ENCODE peak calls at places on chromosomes 13 and 19, in ten cellular contexts. V, Y, G, D, E, K, J, I, R and W are unnamed samples.

GRCh38 chr19:6734096-6734696 is 3.2 kb downstream of the GPR108 start:
- DNase-seq in K (no peak), V (no peak), R (no peak), E (no peak), G (no peak), D (no peak), J (no peak), I (no peak), Y (no peak), W (no peak)

GRCh38 chr19:16161848-16162247 is 11.5 kb downstream of the CIB3 start:
- DNase-seq in G (no peak), J (peak; percentile 83), V (no peak), R (no peak), K (peak; percentile 93), I (no peak), Y (peak; percentile 63), E (peak; percentile 66), D (peak; percentile 85), W (no peak)

GRCh38 chr13:111429064-111429558 is 108.7 kb downstream of the TEX29 start:
- DNase-seq in E (peak; percentile 16), G (peak; percentile 69), K (peak; percentile 47), V (peak; percentile 37), D (peak; percentile 18), Y (peak; percentile 27), J (peak; percentile 1), R (no peak), I (no peak), W (no peak)

GRCh38 chr19:30471441-30471840 is 99.3 kb downstream of the ZNF536 start:
- DNase-seq in K (no peak), E (no peak), D (no peak), I (no peak), Y (no peak), V (no peak), J (no peak), R (no peak), G (no peak), W (no peak)

GRCh38 chr13:23705578-23705977 is 135.4 kb downstream of the TNFRSF19 start:
- DNase-seq in D (peak; percentile 68), J (no peak), Y (peak; percentile 79), R (no peak), K (no peak), V (no peak), I (no peak), E (peak; percentile 73), G (no peak), W (no peak)

GRCh38 chr19:48445256-48445605 is 552 bp upstream of the GRWD1 start:
- DNase-seq in I (peak; percentile 57), E (peak; percentile 94), D (peak; percentile 94), R (no peak), V (no peak), K (peak; percentile 61), G (peak; percentile 83), J (peak; percentile 93), Y (peak; percentile 95), W (no peak)

GRCh38 chr19:43430142-43430710 is 15.5 kb downstream of the TEX101 start:
- DNase-seq in K (no peak), E (no peak), I (no peak), G (no peak), J (no peak), D (no peak), Y (peak; percentile 25), R (no peak), V (no peak), W (no peak)

GRCh38 chr19:43625918-43626579 is 6.6 kb upstream of the ZNF428 start:
- DNase-seq in I (no peak), G (peak; percentile 26), E (no peak), V (no peak), K (no peak), D (no peak), R (no peak), Y (peak; percentile 19), J (no peak), W (no peak)

GRCh38 chr13:83794627-83795026 is 87.6 kb downstream of the SLITRK1 start:
- DNase-seq in J (no peak), V (no peak), I (no peak), R (no peak), G (no peak), E (no peak), Y (no peak), D (no peak), K (no peak), W (no peak)

GRCh38 chr13:50072676-50073075 is 57.4 kb downstream of the KCNRG start:
- DNase-seq in K (no peak), Y (peak; percentile 33), I (no peak), E (no peak), R (no peak), D (no peak), J (peak; percentile 44), G (no peak), V (no peak), W (no peak)

GRCh38 chr19:52658595-52658994 is 20.4 kb upstream of the ZNF83 start:
- DNase-seq in E (no peak), K (no peak), R (no peak), G (no peak), D (no peak), J (no peak), V (no peak), Y (no peak), I (no peak), W (no peak)

GRCh38 chr13:19673473-19674430 is 40.3 kb downstream of the MPHOSPH8 start:
- DNase-seq in V (no peak), I (no peak), G (no peak), K (no peak), Y (no peak), D (no peak), R (no peak), J (no peak), E (peak; percentile 38), W (no peak)

DNA sequence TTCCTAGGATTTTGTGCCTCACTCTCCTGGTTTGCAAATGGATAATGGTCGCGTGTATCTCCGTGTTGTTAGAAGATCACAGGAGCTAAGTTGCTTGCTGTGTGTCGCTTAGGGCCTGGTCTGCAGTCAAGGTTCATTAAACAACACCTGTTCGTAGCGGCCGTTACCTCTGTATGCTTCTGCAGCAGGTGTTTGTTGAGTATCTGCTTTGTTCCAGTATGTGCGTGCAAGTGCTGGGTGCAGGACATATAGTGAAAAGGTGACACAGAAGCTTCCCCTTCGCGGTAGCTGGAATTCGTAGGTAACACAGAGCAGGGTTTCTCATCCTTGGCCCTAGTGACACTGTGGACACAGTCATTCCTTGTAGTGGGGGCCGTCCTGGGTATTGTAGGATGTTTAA is 5.4 kb downstream of the MED25 start:
- DNase-seq in J (no peak), E (no peak), Y (no peak), K (no peak), R (no peak), D (no peak), I (no peak), V (no peak), G (no peak), W (no peak)
- H3K4me3 ChIP-seq in J (no peak overlapping the region), E (no peak overlapping the region), Y (no peak overlapping the region), K (no peak overlapping the region), R (no peak overlapping the region), D (no peak overlapping the region), I (no peak overlapping the region), V (no peak overlapping the region), G (no peak overlapping the region), W (no peak overlapping the region)

GRCh38 chr19:15124572-15125231 is 17.5 kb downstream of the SYDE1 start:
- DNase-seq in J (no peak), E (no peak), I (no peak), G (no peak), R (no peak), D (no peak), K (no peak), Y (no peak), V (no peak), W (no peak)

GRCh38 chr19:15128162-15128770 is 21.1 kb downstream of the SYDE1 start:
- DNase-seq in K (peak; percentile 75), R (no peak), I (no peak), G (no peak), Y (no peak), D (peak; percentile 67), V (no peak), J (no peak), E (no peak), W (no peak)

GRCh38 chr19:15123900-15124299 is 16.7 kb downstream of the SYDE1 start:
- DNase-seq in E (peak; percentile 18), G (no peak), Y (no peak), K (no peak), R (no peak), I (peak; percentile 58), D (no peak), J (no peak), V (no peak), W (no peak)

GRCh38 chr19:15125232-15126067 is 18.2 kb downstream of the SYDE1 start:
- DNase-seq in I (peak; percentile 98), D (peak; percentile 95), J (peak; percentile 98), R (peak; percentile 97), V (peak; percentile 97), G (peak; percentile 98), E (peak; percentile 98), Y (peak; percentile 97), K (peak; percentile 98), W (peak; percentile 84)

GRCh38 chr19:15126511-15126910 is 19.3 kb downstream of the SYDE1 start:
- DNase-seq in K (no peak), D (no peak), Y (no peak), J (no peak), E (no peak), I (no peak), R (no peak), V (no peak), G (no peak), W (no peak)
- H3K4me3 ChIP-seq in K (no peak overlapping the region), D (no peak overlapping the region), Y (no peak overlapping the region), J (no peak overlapping the region), E (no peak overlapping the region), I (no peak overlapping the region), R (no peak overlapping the region), V (no peak overlapping the region), G (no peak overlapping the region), W (no peak overlapping the region)

GRCh38 chr19:55041627-55042343 is 3.7 kb upstream of the GP6 start:
- DNase-seq in V (no peak), D (no peak), K (no peak), J (no peak), E (no peak), R (no peak), G (no peak), Y (no peak), I (no peak), W (no peak)
- H3K4me3 ChIP-seq in V (no peak overlapping the region), D (no peak overlapping the region), K (no peak overlapping the region), J (no peak overlapping the region), E (no peak overlapping the region), R (no peak overlapping the region), G (no peak overlapping the region), Y (no peak overlapping the region), I (no peak overlapping the region), W (no peak overlapping the region)

DNA sequence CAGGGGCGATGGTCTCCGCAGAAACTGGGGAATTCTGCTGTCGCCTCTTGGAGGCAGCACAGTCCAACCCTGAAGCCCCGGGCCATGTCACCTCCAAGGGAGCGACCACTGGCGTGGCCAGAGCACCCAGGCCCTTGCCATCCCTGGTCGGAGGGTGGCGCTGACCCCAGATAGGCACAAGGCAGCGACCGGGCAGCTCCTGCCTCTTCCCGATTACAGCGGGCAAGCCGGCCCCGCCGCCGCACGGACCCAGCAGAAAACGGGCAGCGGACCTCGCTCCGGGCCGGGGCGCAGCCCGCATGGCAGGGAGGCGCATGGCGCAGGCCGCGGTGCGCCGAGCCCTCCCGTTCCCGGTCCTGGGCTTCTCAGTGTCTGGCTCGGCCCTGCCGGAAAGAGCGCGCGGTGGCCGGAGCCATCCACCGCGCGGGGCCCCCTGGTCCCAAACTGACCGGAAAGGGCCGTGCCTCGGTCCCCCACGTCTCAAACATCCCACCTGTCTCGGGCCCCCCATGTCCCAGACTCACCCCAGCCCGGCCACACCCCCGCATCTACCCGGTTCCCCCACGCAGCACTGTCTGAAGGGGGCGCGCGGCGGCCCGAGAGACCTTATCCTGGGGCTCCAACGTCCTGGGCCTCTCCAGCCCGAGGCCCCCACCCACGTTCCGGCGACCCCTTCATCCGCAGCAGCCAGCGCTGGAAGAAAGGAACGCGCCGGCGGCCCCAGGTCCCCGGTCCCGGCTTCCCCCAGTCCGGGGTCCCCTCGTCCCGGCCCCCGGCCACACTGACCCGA is 725 bp downstream of the CERS1 start:
- DNase-seq in J (peak; percentile 22), G (peak; percentile 90), R (no peak), V (peak; percentile 65), K (peak; percentile 53), Y (peak; percentile 31), E (peak; percentile 34), D (no peak), I (peak; percentile 40), W (no peak)
- H3K4me3 ChIP-seq in J (peak overlapping the region; percentile 30), G (peak overlapping the region; percentile 95), R (peak overlapping the region; percentile 42), V (peak overlapping the region; percentile 84), K (peak overlapping the region; percentile 60), Y (peak overlapping the region; percentile 43), E (peak overlapping the region; percentile 49), D (peak overlapping the region; percentile 47), I (peak overlapping the region; percentile 14), W (peak overlapping the region; percentile 62)